ENCODE peak calls at places on chromosomes 3 and 15, in nine cellular contexts. One of them, this sample, is unnamed. For H3K4me1, the result is how much of the 10 kb centered on the place peaks cover.

GRCh38 chr15:52068004-52068403 is 44.6 kb downstream of the BCL2L10 start:
- DNase-seq in hepatocyte: no peak
- DNase-seq in A549: no peak
- DNase-seq in mesendoderm: no peak
- DNase-seq in neuronal stem cell: no peak
- DNase-seq in GM23248: peak
- DNase-seq in H9: no peak
- DNase-seq in PC-3: no peak
- DNase-seq in SK-N-SH: no peak
- DNase-seq in this sample: no peak

GRCh38 chr15:59281699-59282098 is 75.1 kb downstream of the LDHAL6B start:
- DNase-seq in H9: no peak
- DNase-seq in hepatocyte: no peak
- DNase-seq in A549: no peak
- DNase-seq in mesendoderm: no peak
- DNase-seq in PC-3: no peak
- DNase-seq in SK-N-SH: no peak
- DNase-seq in neuronal stem cell: no peak
- DNase-seq in GM23248: no peak
- DNase-seq in this sample: no peak

GRCh38 chr3:146543461-146544012 is 870 bp downstream of the PLSCR1 start:
- DNase-seq in mesendoderm: no peak
- DNase-seq in A549: peak
- DNase-seq in hepatocyte: peak
- DNase-seq in neuronal stem cell: no peak
- DNase-seq in H9: no peak
- DNase-seq in PC-3: no peak
- DNase-seq in GM23248: peak
- DNase-seq in SK-N-SH: no peak
- DNase-seq in this sample: no peak

GRCh38 chr15:42619641-42620371 is 44.4 kb downstream of the STARD9 start:
- DNase-seq in GM23248: no peak
- DNase-seq in mesendoderm: peak
- DNase-seq in hepatocyte: no peak
- DNase-seq in PC-3: no peak
- DNase-seq in SK-N-SH: no peak
- DNase-seq in neuronal stem cell: peak
- DNase-seq in H9: peak
- DNase-seq in A549: no peak
- DNase-seq in this sample: no peak

GRCh38 chr3:141875374-141875892 is 1.0 kb upstream of the ATP1B3 start:
- DNase-seq in neuronal stem cell: peak
- DNase-seq in PC-3: peak
- DNase-seq in H9: peak
- DNase-seq in GM23248: peak
- DNase-seq in SK-N-SH: peak
- DNase-seq in A549: peak
- DNase-seq in mesendoderm: peak
- DNase-seq in hepatocyte: peak
- DNase-seq in this sample: peak

GRCh38 chr3:195546130-195546560 is 3.0 kb upstream of the PPP1R2 start:
- DNase-seq in mesendoderm: no peak
- DNase-seq in H9: no peak
- DNase-seq in hepatocyte: no peak
- DNase-seq in PC-3: peak
- DNase-seq in GM23248: peak
- DNase-seq in neuronal stem cell: no peak
- DNase-seq in A549: peak
- DNase-seq in SK-N-SH: no peak
- DNase-seq in this sample: no peak

GRCh38 chr15:52256366-52256765 is 39.2 kb downstream of the MYO5C start:
- DNase-seq in SK-N-SH: peak
- DNase-seq in neuronal stem cell: peak
- DNase-seq in H9: peak
- DNase-seq in hepatocyte: peak
- DNase-seq in PC-3: peak
- DNase-seq in GM23248: peak
- DNase-seq in A549: peak
- DNase-seq in mesendoderm: peak
- DNase-seq in this sample: peak

GRCh38 chr3:149342413-149343340 is 9.2 kb upstream of the TM4SF18 start:
- DNase-seq in hepatocyte: no peak
- DNase-seq in H9: no peak
- DNase-seq in mesendoderm: no peak
- DNase-seq in A549: no peak
- DNase-seq in SK-N-SH: no peak
- DNase-seq in GM23248: peak
- DNase-seq in PC-3: peak
- DNase-seq in neuronal stem cell: no peak
- DNase-seq in this sample: no peak

GRCh38 chr3:126530171-126531050 is 6.5 kb downstream of the CHST13 start:
- DNase-seq in neuronal stem cell: no peak
- DNase-seq in A549: no peak
- DNase-seq in mesendoderm: no peak
- DNase-seq in GM23248: no peak
- DNase-seq in H9: no peak
- DNase-seq in SK-N-SH: no peak
- DNase-seq in PC-3: no peak
- DNase-seq in hepatocyte: no peak
- DNase-seq in this sample: no peak

GRCh38 chr3:39000008-39000450 is 51.7 kb downstream of the SCN11A start:
- DNase-seq in H9: peak
- DNase-seq in SK-N-SH: peak
- DNase-seq in hepatocyte: peak
- DNase-seq in mesendoderm: peak
- DNase-seq in PC-3: peak
- DNase-seq in A549: peak
- DNase-seq in GM23248: peak
- DNase-seq in neuronal stem cell: peak
- DNase-seq in this sample: no peak

GRCh38 chr3:81909756-81910155 is 148.3 kb upstream of the GBE1 start:
- DNase-seq in hepatocyte: no peak
- DNase-seq in mesendoderm: no peak
- DNase-seq in A549: no peak
- DNase-seq in neuronal stem cell: no peak
- DNase-seq in H9: no peak
- DNase-seq in PC-3: no peak
- DNase-seq in SK-N-SH: no peak
- DNase-seq in GM23248: peak
- DNase-seq in this sample: no peak

GRCh38 chr3:122944671-122945151 is 82.9 kb downstream of the SEMA5B start:
- DNase-seq in H9: no peak
- DNase-seq in PC-3: peak
- DNase-seq in hepatocyte: no peak
- DNase-seq in mesendoderm: no peak
- DNase-seq in GM23248: peak
- DNase-seq in SK-N-SH: no peak
- DNase-seq in neuronal stem cell: no peak
- DNase-seq in A549: no peak
- DNase-seq in this sample: no peak

GRCh38 chr15:29674661-29675533 is 147.4 kb downstream of the TJP1 start:
- DNase-seq in hepatocyte: peak
- DNase-seq in SK-N-SH: peak
- DNase-seq in PC-3: peak
- DNase-seq in H9: peak
- DNase-seq in GM23248: peak
- DNase-seq in A549: peak
- DNase-seq in neuronal stem cell: peak
- DNase-seq in mesendoderm: peak
- DNase-seq in this sample: no peak

GRCh38 chr3:55264933-55265332 is 222.2 kb downstream of the WNT5A start:
- DNase-seq in GM23248: peak
- DNase-seq in H9: no peak
- DNase-seq in SK-N-SH: no peak
- DNase-seq in A549: no peak
- DNase-seq in hepatocyte: no peak
- DNase-seq in PC-3: no peak
- DNase-seq in mesendoderm: no peak
- DNase-seq in neuronal stem cell: no peak
- DNase-seq in this sample: no peak

GRCh38 chr3:158781859-158782258 is 20.0 kb upstream of the MFSD1 start:
- DNase-seq in PC-3: no peak
- DNase-seq in SK-N-SH: no peak
- DNase-seq in A549: no peak
- DNase-seq in H9: no peak
- DNase-seq in hepatocyte: no peak
- DNase-seq in mesendoderm: no peak
- DNase-seq in neuronal stem cell: no peak
- DNase-seq in GM23248: no peak
- DNase-seq in this sample: no peak
- H3K4me2 ChIP-seq in PC-3: no peak
- H3K4me2 ChIP-seq in SK-N-SH: no peak
- H3K4me2 ChIP-seq in A549: peak
- H3K4me2 ChIP-seq in H9: no peak
- H3K4me2 ChIP-seq in hepatocyte: peak
- H3K4me2 ChIP-seq in mesendoderm: no peak
- H3K4me2 ChIP-seq in neuronal stem cell: no peak
- H3K4me2 ChIP-seq in GM23248: no peak
- H3K4me2 ChIP-seq in this sample: no peak

GRCh38 chr15:65937476-65937875 is 68.2 kb downstream of the RAB11A start:
- DNase-seq in A549: no peak
- DNase-seq in hepatocyte: no peak
- DNase-seq in neuronal stem cell: no peak
- DNase-seq in mesendoderm: no peak
- DNase-seq in H9: no peak
- DNase-seq in SK-N-SH: peak
- DNase-seq in PC-3: peak
- DNase-seq in GM23248: peak
- DNase-seq in this sample: no peak
- H3K4me1 ChIP-seq in A549: under half
- H3K4me1 ChIP-seq in hepatocyte: under half
- H3K4me1 ChIP-seq in neuronal stem cell: under half
- H3K4me1 ChIP-seq in mesendoderm: under half
- H3K4me1 ChIP-seq in H9: under half
- H3K4me1 ChIP-seq in SK-N-SH: under half
- H3K4me1 ChIP-seq in PC-3: under half
- H3K4me1 ChIP-seq in GM23248: under half
- H3K4me1 ChIP-seq in this sample: under half

GRCh38 chr15:77797270-77797669 is 164.6 kb upstream of the LINGO1 start:
- DNase-seq in PC-3: no peak
- DNase-seq in GM23248: no peak
- DNase-seq in mesendoderm: no peak
- DNase-seq in hepatocyte: no peak
- DNase-seq in H9: no peak
- DNase-seq in SK-N-SH: no peak
- DNase-seq in neuronal stem cell: no peak
- DNase-seq in A549: no peak
- DNase-seq in this sample: peak
- H3K4me2 ChIP-seq in PC-3: no peak
- H3K4me2 ChIP-seq in GM23248: no peak
- H3K4me2 ChIP-seq in mesendoderm: no peak
- H3K4me2 ChIP-seq in hepatocyte: no peak
- H3K4me2 ChIP-seq in H9: no peak
- H3K4me2 ChIP-seq in SK-N-SH: no peak
- H3K4me2 ChIP-seq in neuronal stem cell: no peak
- H3K4me2 ChIP-seq in A549: no peak
- H3K4me2 ChIP-seq in this sample: peak

DNA sequence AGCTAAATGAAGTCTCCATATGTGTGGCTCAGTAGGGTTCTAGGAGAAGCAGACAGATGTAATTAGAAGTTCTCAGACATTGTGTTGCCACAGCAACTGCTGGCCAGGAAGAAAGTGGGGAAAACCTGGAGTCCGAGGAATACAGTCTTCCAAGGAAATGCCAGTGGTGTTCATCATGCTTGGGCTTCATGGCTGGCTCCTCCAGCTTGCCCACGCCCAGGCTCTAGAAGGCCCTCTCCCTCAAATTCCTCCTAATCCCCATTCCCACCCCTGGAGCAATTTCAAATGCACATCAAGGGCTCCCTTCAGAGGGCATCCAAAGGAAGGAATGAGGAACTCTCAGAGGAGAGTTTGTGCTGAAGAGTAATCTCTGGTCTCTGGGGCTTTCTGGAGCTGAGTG is 21.9 kb downstream of the FSTL1 start:
- DNase-seq in H9: no peak
- DNase-seq in mesendoderm: no peak
- DNase-seq in A549: no peak
- DNase-seq in SK-N-SH: no peak
- DNase-seq in neuronal stem cell: no peak
- DNase-seq in hepatocyte: no peak
- DNase-seq in PC-3: no peak
- DNase-seq in GM23248: peak
- DNase-seq in this sample: no peak
- H3K4me1 ChIP-seq in H9: under half
- H3K4me1 ChIP-seq in mesendoderm: under half
- H3K4me1 ChIP-seq in A549: under half
- H3K4me1 ChIP-seq in SK-N-SH: half or more
- H3K4me1 ChIP-seq in neuronal stem cell: under half
- H3K4me1 ChIP-seq in hepatocyte: under half
- H3K4me1 ChIP-seq in PC-3: under half
- H3K4me1 ChIP-seq in GM23248: half or more
- H3K4me1 ChIP-seq in this sample: under half

GRCh38 chr3:134378384-134378783 is 4.1 kb upstream of the AMOTL2 start:
- DNase-seq in hepatocyte: peak
- DNase-seq in A549: no peak
- DNase-seq in neuronal stem cell: no peak
- DNase-seq in SK-N-SH: peak
- DNase-seq in GM23248: no peak
- DNase-seq in mesendoderm: peak
- DNase-seq in PC-3: peak
- DNase-seq in H9: peak
- DNase-seq in this sample: peak

GRCh38 chr3:134378818-134379217 is 4.6 kb upstream of the AMOTL2 start:
- DNase-seq in H9: no peak
- DNase-seq in hepatocyte: no peak
- DNase-seq in mesendoderm: no peak
- DNase-seq in PC-3: peak
- DNase-seq in A549: no peak
- DNase-seq in neuronal stem cell: no peak
- DNase-seq in SK-N-SH: no peak
- DNase-seq in GM23248: no peak
- DNase-seq in this sample: no peak

GRCh38 chr3:134376786-134377431 is 2.7 kb upstream of the AMOTL2 start:
- DNase-seq in H9: no peak
- DNase-seq in GM23248: no peak
- DNase-seq in mesendoderm: no peak
- DNase-seq in hepatocyte: no peak
- DNase-seq in A549: no peak
- DNase-seq in neuronal stem cell: no peak
- DNase-seq in SK-N-SH: no peak
- DNase-seq in PC-3: no peak
- DNase-seq in this sample: no peak

GRCh38 chr3:134376385-134376765 is 2.1 kb upstream of the AMOTL2 start:
- DNase-seq in neuronal stem cell: no peak
- DNase-seq in H9: peak
- DNase-seq in PC-3: no peak
- DNase-seq in A549: no peak
- DNase-seq in GM23248: no peak
- DNase-seq in hepatocyte: no peak
- DNase-seq in mesendoderm: no peak
- DNase-seq in SK-N-SH: no peak
- DNase-seq in this sample: no peak

GRCh38 chr3:134377896-134378295 is 3.6 kb upstream of the AMOTL2 start:
- DNase-seq in PC-3: no peak
- DNase-seq in mesendoderm: no peak
- DNase-seq in A549: no peak
- DNase-seq in SK-N-SH: no peak
- DNase-seq in hepatocyte: no peak
- DNase-seq in GM23248: no peak
- DNase-seq in H9: peak
- DNase-seq in neuronal stem cell: no peak
- DNase-seq in this sample: no peak
- H3K4me2 ChIP-seq in PC-3: no peak
- H3K4me2 ChIP-seq in mesendoderm: no peak
- H3K4me2 ChIP-seq in A549: no peak
- H3K4me2 ChIP-seq in SK-N-SH: no peak
- H3K4me2 ChIP-seq in hepatocyte: no peak
- H3K4me2 ChIP-seq in GM23248: no peak
- H3K4me2 ChIP-seq in H9: no peak
- H3K4me2 ChIP-seq in neuronal stem cell: no peak
- H3K4me2 ChIP-seq in this sample: no peak

This sample was measured in DND-41.